ENCODE peak calls at places on chromosomes 5 and 9, in six cellular contexts. M, Y, C, O, H and V are unnamed samples.

GRCh38 chr9:124502711-124503702 is 4.2 kb downstream of the NR5A1 start:
- DNase-seq in O (no peak), Y (no peak), H (peak), C (no peak), M (no peak), V (no peak)

GRCh38 chr9:114004221-114004716 is 73.8 kb downstream of the AMBP start:
- DNase-seq in O (peak), M (peak), H (no peak), C (no peak), Y (no peak), V (no peak)

GRCh38 chr5:138790684-138791083 is 37.5 kb downstream of the CTNNA1 start:
- DNase-seq in M (peak), H (no peak), C (no peak), Y (no peak), O (peak), V (no peak)

GRCh38 chr9:86097510-86098224 is 1.7 kb downstream of the GOLM1 start:
- DNase-seq in O (no peak), Y (no peak), C (no peak), M (no peak), H (no peak), V (no peak)

GRCh38 chr9:98248737-98249474 is 6.5 kb downstream of the TBC1D2 start:
- DNase-seq in O (peak), H (peak), Y (no peak), C (no peak), M (peak), V (no peak)

GRCh38 chr9:138058181-138058580 is 180.6 kb downstream of the CACNA1B start:
- DNase-seq in H (no peak), C (no peak), Y (no peak), O (no peak), M (no peak), V (no peak)

GRCh38 chr5:93723005-93723404 is 18.4 kb downstream of the POU5F2 start:
- DNase-seq in C (no peak), O (no peak), H (no peak), Y (no peak), M (no peak), V (no peak)

GRCh38 chr9:106771618-106772017 is 91.3 kb upstream of the ZNF462 start:
- DNase-seq in C (no peak), Y (no peak), O (no peak), H (no peak), M (no peak), V (no peak)

GRCh38 chr9:93990448-93990847 is 35.3 kb upstream of the BARX1 start:
- DNase-seq in C (no peak), M (no peak), H (no peak), Y (no peak), O (no peak), V (no peak)

GRCh38 chr9:122835313-122835731 is 6.9 kb upstream of the PDCL start:
- DNase-seq in C (peak), Y (no peak), H (no peak), O (no peak), M (no peak), V (peak)

GRCh38 chr5:175718401-175719108 is 60.7 kb downstream of the HRH2 start:
- DNase-seq in H (peak), O (peak), C (peak), Y (peak), M (no peak), V (peak)

GRCh38 chr5:145443366-145443765 is 391.8 kb downstream of the PRELID2 start:
- DNase-seq in O (no peak), C (no peak), Y (no peak), M (no peak), H (no peak), V (no peak)

GRCh38 chr9:8622871-8623270 is 823.3 kb upstream of the DMAC1 start:
- DNase-seq in Y (no peak), C (no peak), M (no peak), H (no peak), O (no peak), V (no peak)

GRCh38 chr5:113510836-113511451 is 2.5 kb upstream of the YTHDC2 start:
- DNase-seq in Y (peak), H (no peak), O (no peak), M (no peak), C (no peak), V (no peak)

GRCh38 chr5:135245521-135246499 is 153.2 kb downstream of the MACROH2A1 start:
- DNase-seq in Y (no peak), O (peak), C (no peak), M (peak), H (no peak), V (no peak)

GRCh38 chr5:66009277-66009676 is 82.9 kb downstream of the ERBIN start:
- DNase-seq in H (no peak), M (no peak), C (no peak), O (no peak), Y (no peak), V (no peak)

GRCh38 chr5:133334796-133335639 is 277.3 kb downstream of the FSTL4 start:
- DNase-seq in C (no peak), O (no peak), M (no peak), Y (no peak), H (no peak), V (no peak)

GRCh38 chr5:176424181-176424580 is 7.8 kb upstream of the CLTB start:
- DNase-seq in M (no peak), Y (no peak), C (no peak), O (no peak), H (no peak), V (no peak)

GRCh38 chr9:131992906-131993657 is 86.6 kb downstream of the MED27 start:
- DNase-seq in Y (no peak), C (no peak), H (no peak), M (no peak), O (no peak), V (no peak)

GRCh38 chr5:79202076-79202475 is 33.9 kb upstream of the JMY start:
- DNase-seq in Y (peak), C (no peak), H (no peak), O (peak), M (peak), V (no peak)

GRCh38 chr9:36037580-36038169 is 962 bp downstream of the RECK start:
- DNase-seq in Y (no peak), H (no peak), O (no peak), M (no peak), C (no peak), V (no peak)

GRCh38 chr9:72150653-72151052 is 1.4 kb downstream of the GDA start:
- DNase-seq in Y (no peak), H (no peak), O (no peak), M (no peak), C (no peak), V (no peak)

GRCh38 chr9:131656356-131657030 is 83.4 kb downstream of the RAPGEF1 start:
- DNase-seq in M (no peak), C (no peak), Y (no peak), O (no peak), H (no peak), V (peak)

GRCh38 chr5:77138981-77139380 is 51.9 kb upstream of the ZBED3 start:
- DNase-seq in Y (no peak), C (no peak), O (peak), M (peak), H (no peak), V (no peak)

GRCh38 chr9:38689678-38690077 is 30.3 kb downstream of the FAM240B start:
- DNase-seq in M (peak), C (no peak), Y (no peak), H (no peak), O (no peak), V (no peak)

GRCh38 chr5:103425686-103426454 is 136.7 kb downstream of the NUDT12 start:
- DNase-seq in O (peak), Y (no peak), C (no peak), H (no peak), M (peak), V (no peak)

GRCh38 chr9:91378695-91379127 is 17.0 kb upstream of the AUH start:
- DNase-seq in Y (no peak), O (peak), M (peak), H (no peak), C (no peak), V (no peak)

GRCh38 chr9:35834260-35835215 is 5.5 kb downstream of the TMEM8B start:
- DNase-seq in H (no peak), Y (no peak), C (no peak), O (no peak), M (no peak), V (no peak)

GRCh38 chr9:127122176-127123151 is at the start of gene ANGPTL2:
- DNase-seq in O (peak), Y (no peak), C (no peak), H (peak), M (peak), V (no peak)

GRCh38 chr9:19408693-19409405 is at the start of gene ACER2:
- DNase-seq in Y (peak), C (peak), O (peak), H (peak), M (peak), V (peak)

GRCh38 chr9:19408316-19408692 is 505 bp upstream of the ACER2 start:
- DNase-seq in Y (no peak), O (no peak), M (no peak), H (no peak), C (no peak), V (no peak)

GRCh38 chr9:19409406-19410194 is 791 bp downstream of the ACER2 start:
- DNase-seq in M (no peak), H (peak), C (peak), O (no peak), Y (peak), V (no peak)

GRCh38 chr9:19404278-19405075 is 4.3 kb upstream of the ACER2 start:
- DNase-seq in H (no peak), Y (no peak), O (no peak), C (no peak), M (no peak), V (no peak)

GRCh38 chr9:19405771-19406170 is 3.0 kb upstream of the ACER2 start:
- DNase-seq in M (no peak), C (no peak), Y (no peak), H (no peak), O (no peak), V (no peak)
- H3K27ac ChIP-seq in M (no peak), C (no peak), Y (no peak), H (no peak), O (no peak), V (no peak)

DNA sequence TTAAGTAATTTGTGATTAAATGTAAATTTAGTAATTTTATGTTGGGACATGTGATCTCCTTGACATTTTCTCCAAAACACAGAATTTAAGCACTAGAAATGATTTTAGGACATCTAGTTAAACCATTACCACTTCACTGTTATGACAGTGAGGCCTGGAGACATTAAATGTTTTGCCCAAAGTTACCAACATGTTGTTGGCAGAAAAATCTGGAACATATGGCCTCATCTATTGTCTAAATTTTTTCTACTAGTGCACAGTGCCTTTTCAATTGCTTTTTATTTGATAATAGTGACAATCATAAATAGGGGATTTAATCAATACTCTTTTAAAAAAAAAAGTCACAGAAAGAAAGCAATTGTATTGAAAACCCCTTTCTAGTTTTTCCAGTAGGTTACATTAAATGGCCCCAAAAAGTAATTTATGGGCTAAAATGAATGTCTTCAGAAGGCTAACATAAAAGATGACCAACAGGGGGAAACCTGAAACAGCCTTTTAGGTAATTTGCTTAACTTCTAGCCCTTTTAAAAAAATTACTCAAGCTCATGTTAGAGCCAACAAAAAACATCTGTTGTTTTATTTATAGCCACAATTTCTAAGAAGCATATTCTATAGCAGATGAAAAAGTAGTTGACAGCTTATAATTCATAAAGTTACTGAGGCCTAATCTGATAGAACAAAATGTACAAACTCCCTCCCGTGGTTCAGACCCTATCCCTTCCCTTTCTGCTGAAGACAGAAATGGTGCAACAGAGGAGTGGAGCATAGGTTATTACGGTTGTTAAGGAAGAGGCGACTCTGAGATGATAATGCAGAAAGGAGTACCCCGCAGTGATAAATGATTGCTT is 45.8 kb downstream of the PIK3R1 start:
- DNase-seq in Y (no peak), C (no peak), O (no peak), M (peak), H (no peak), V (no peak)
- TF ChIP-seq CTCF in Y (peak), C (peak), O (no peak), M (peak), H (no peak), V (no peak)

GRCh38 chr5:80975065-80975464 is 14.9 kb downstream of the RASGRF2 start:
- DNase-seq in C (no peak), H (no peak), O (peak), M (peak), Y (no peak), V (no peak)

GRCh38 chr5:80978772-80979317 is 18.7 kb downstream of the RASGRF2 start:
- DNase-seq in C (no peak), H (no peak), M (no peak), O (no peak), Y (no peak), V (no peak)

GRCh38 chr5:80976985-80977384 is 16.8 kb downstream of the RASGRF2 start:
- DNase-seq in M (no peak), H (no peak), Y (no peak), O (no peak), C (no peak), V (no peak)

GRCh38 chr5:80982093-80982492 is 21.9 kb downstream of the RASGRF2 start:
- DNase-seq in H (no peak), C (no peak), Y (no peak), M (no peak), O (no peak), V (no peak)

GRCh38 chr5:80977764-80978163 is 17.6 kb downstream of the RASGRF2 start:
- DNase-seq in O (no peak), Y (no peak), M (peak), H (no peak), C (no peak), V (no peak)
- H3K27ac ChIP-seq in O (no peak), Y (no peak), M (no peak), H (no peak), C (no peak), V (no peak)

DNA sequence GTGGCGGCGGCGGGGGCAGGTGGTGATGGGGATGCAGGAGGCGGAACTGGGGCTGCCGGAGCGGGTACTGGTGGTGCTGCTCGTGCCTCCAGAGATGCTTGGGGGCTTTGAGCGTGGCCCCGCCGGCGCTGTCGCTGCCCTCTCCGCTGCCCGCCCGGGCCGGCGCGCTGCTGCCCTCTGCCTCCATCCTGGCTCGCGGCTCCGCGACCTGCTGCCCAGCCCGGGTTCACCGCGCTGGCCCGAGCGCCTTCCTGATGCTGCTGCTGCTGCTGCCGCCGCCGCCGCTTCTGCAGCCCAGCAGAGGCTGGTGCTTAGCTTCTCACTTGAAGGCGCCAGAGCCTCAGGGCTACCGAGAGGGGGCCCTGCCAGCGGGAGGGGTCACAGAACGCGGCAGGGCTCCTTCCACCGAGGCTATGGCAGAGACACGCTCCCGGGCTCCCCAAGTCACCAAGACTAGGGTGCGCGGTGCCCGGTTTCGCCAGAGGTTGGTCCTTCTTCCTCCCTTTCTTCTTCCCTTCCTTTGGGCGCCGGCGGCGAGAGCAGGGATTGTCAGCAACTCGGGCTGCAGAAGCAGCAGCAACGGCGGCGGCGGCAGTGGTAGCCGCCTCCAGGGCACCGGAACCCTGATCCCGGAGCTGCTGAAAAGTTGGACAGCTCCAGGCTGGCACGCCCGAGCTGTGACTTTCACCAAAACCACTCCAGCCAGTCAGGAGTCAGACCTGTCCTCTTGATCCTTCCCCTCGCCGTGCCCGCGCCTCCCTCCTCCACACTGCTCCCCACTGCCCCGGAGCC is at the start of gene PDE4D:
- DNase-seq in M (peak), O (peak), H (peak), C (no peak), Y (no peak), V (no peak)
- TF ChIP-seq CTCF in M (no peak), O (peak), H (no peak), C (no peak), Y (no peak), V (no peak)

GRCh38 chr9:136537411-136537810 is 8.4 kb downstream of the NOTCH1 start:
- DNase-seq in C (no peak), M (no peak), H (no peak), Y (no peak), O (no peak), V (no peak)
- H3K27ac ChIP-seq in C (peak), M (no peak), H (peak), Y (no peak), O (no peak), V (peak)

DNA sequence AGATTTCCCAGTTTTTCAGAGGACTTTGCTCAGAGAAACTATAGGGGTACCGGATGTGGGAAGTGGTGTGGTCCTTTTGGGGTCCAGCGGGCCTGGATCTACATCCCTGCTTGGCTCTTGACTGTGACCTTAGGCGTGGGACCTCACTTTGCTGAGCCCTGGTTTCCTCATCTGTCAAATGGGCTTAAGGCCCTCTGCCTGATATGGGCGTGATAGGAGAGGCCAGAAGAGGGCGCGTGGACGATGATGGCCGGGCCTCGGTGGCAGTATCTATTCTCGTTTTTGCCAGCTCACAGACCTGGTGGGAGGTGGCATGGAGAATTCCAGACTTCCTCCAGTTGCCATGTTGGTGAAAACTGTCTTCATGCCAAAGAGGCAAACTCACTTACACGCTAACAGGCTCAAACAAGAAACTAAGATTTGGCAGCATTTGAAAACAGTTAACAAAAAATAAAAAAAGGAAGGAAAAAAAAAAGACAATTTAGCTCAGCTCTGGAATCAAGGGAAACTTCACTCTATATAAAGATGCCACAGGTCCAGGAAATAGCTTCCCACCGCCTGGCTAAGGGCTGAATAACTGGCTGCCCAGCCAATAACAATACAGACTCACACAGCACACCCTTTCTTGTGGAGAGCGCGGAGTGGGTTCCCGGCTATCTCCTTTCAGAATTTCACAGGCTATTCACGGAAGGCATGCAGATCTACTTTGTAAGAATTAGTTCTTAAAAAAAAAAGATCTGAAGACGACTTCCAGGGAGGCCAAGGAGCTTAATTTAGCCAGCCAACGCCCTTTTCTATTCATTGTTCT is 1.7 kb downstream of the SH3PXD2B start:
- DNase-seq in Y (peak), H (no peak), O (peak), M (peak), C (no peak), V (no peak)
- TF ChIP-seq CTCF in Y (peak), H (no peak), O (peak), M (no peak), C (peak), V (no peak)